ENCODE peak calls at places on chromosomes 12 and 14, in eight cellular contexts. Z is thoracic aorta; G is stomach; L is CD8-positive, alpha-beta T cell; K is lung; Y is heart left ventricle; D is heart right ventricle; O is PC-3. X is an unnamed sample. For H3K4me1, the result is how much of the 10 kb centered on the place peaks cover.

GRCh38 chr14:54342806-54343205 is 54.0 kb upstream of the CDKN3 start:
- DNase-seq in Z (no peak), G (no peak), L (no peak), K (no peak), Y (no peak), D (no peak), O (no peak), X (no peak)

GRCh38 chr14:104085889-104086201 is 345 bp downstream of the ASPG start:
- DNase-seq in Z (no peak), G (no peak), L (no peak), K (no peak), Y (no peak), D (no peak), O (no peak), X (no peak)

GRCh38 chr14:87013583-87013982 is 979.4 kb downstream of the GALC start:
- DNase-seq in Z (no peak), G (no peak), L (no peak), K (no peak), Y (no peak), D (no peak), O (peak), X (no peak)

GRCh38 chr12:4174417-4174816 is 99.1 kb upstream of the CCND2 start:
- DNase-seq in Z (no peak), G (no peak), L (no peak), K (no peak), Y (no peak), D (no peak), O (no peak), X (no peak)

GRCh38 chr12:44154128-44154527 is 318.2 kb downstream of the TMEM117 start:
- DNase-seq in Z (no peak), G (no peak), L (no peak), K (no peak), Y (no peak), D (no peak), O (no peak), X (no peak)

GRCh38 chr12:120994589-120995337 is 16.4 kb downstream of the HNF1A start:
- DNase-seq in Z (no peak), G (no peak), L (no peak), K (no peak), Y (no peak), D (no peak), O (peak), X (no peak)

GRCh38 chr12:47651368-47652254 is 54.2 kb downstream of the RPAP3 start:
- DNase-seq in Z (no peak), G (peak), L (peak), K (peak), Y (peak), D (peak), O (peak), X (peak)

GRCh38 chr12:107109726-107110518 is 16.6 kb upstream of the CRY1 start:
- DNase-seq in Z (no peak), G (no peak), L (no peak), K (no peak), Y (no peak), D (no peak), O (no peak), X (no peak)

GRCh38 chr14:69318901-69319475 is 59.0 kb downstream of the GALNT16 start:
- DNase-seq in Z (no peak), G (no peak), L (no peak), K (no peak), Y (no peak), D (no peak), O (no peak), X (no peak)

GRCh38 chr14:69769623-69770022 is 2.7 kb downstream of the SRSF5 start:
- DNase-seq in Z (no peak), G (no peak), L (no peak), K (no peak), Y (no peak), D (no peak), O (no peak), X (peak)

GRCh38 chr14:76376001-76376404 is at the start of gene ESRRB:
- DNase-seq in Z (no peak), G (no peak), L (no peak), K (no peak), Y (no peak), D (no peak), O (no peak), X (no peak)

GRCh38 chr14:32623300-32624093 is 294.4 kb downstream of the AKAP6 start:
- DNase-seq in Z (no peak), G (no peak), L (no peak), K (no peak), Y (peak), D (no peak), O (peak), X (no peak)

GRCh38 chr12:52602552-52602951 is 1.3 kb upstream of the KRT72 start:
- DNase-seq in Z (no peak), G (no peak), L (peak), K (no peak), Y (no peak), D (no peak), O (no peak), X (no peak)

GRCh38 chr12:120820885-120821510 is 83.2 kb downstream of the SPPL3 start:
- DNase-seq in Z (no peak), G (no peak), L (peak), K (no peak), Y (no peak), D (no peak), O (no peak), X (no peak)

GRCh38 chr14:92254786-92255185 is 68.2 kb upstream of the SLC24A4 start:
- DNase-seq in Z (no peak), G (no peak), L (no peak), K (no peak), Y (peak), D (peak), O (no peak), X (no peak)

GRCh38 chr14:92259613-92260357 is 63.2 kb upstream of the SLC24A4 start:
- DNase-seq in Z (no peak), G (no peak), L (no peak), K (no peak), Y (no peak), D (no peak), O (no peak), X (peak)

GRCh38 chr14:92253381-92253894 is 69.5 kb upstream of the SLC24A4 start:
- DNase-seq in Z (no peak), G (no peak), L (no peak), K (no peak), Y (no peak), D (no peak), O (no peak), X (peak)

GRCh38 chr14:92263681-92264080 is 59.3 kb upstream of the SLC24A4 start:
- DNase-seq in Z (no peak), G (no peak), L (no peak), K (no peak), Y (no peak), D (no peak), O (peak), X (no peak)

GRCh38 chr14:92258934-92259333 is 64.0 kb upstream of the SLC24A4 start:
- DNase-seq in Z (no peak), G (no peak), L (no peak), K (no peak), Y (no peak), D (no peak), O (no peak), X (no peak)
- H3K4me1 ChIP-seq in Z (under half), G (under half), L (under half), K (under half), Y (under half), D (under half), O (under half), X (under half)

GRCh38 chr14:28767239-28767850 is 758 bp downstream of the FOXG1 start:
- DNase-seq in Z (no peak), G (no peak), L (no peak), K (no peak), Y (no peak), D (no peak), O (no peak), X (no peak)
- H3K4me3 ChIP-seq in Z (no peak), G (no peak), L (no peak), K (no peak), Y (no peak), D (no peak), O (no peak), X (no peak)

GRCh38 chr12:72560370-72560769 is 288.2 kb downstream of the TRHDE start:
- DNase-seq in Z (no peak), G (no peak), L (no peak), K (no peak), Y (no peak), D (no peak), O (no peak), X (no peak)
- TF ChIP-seq CTCF in Z (no peak), G (no peak), L (no peak), K (no peak), Y (no peak), D (no peak), O (peak), X (no peak)

GRCh38 chr12:6382371-6382770 is 1.6 kb upstream of the LTBR start:
- DNase-seq in Z (no peak), G (no peak), L (no peak), K (no peak), Y (no peak), D (no peak), O (no peak), X (no peak)
- H3K4me1 ChIP-seq in Z (under half), G (half or more), L (under half), K (under half), Y (under half), D (half or more), O (under half), X (under half)

DNA sequence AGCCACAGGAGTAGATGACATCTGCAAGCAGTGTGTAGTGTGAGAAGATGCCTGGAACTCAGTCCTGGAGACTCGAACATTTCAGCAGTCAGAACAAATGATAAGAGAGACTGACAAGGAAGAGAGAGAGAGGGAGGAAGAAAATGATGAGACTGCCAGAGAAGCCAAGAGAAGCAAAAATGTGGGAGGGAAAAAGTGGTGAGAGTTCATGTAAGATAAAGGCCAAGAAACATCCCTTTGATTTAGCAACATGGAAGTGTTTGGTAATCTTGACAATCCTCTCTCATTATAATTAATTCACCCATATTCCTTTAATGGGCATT is 42.6 kb downstream of the LIMA1 start:
- DNase-seq in Z (no peak), G (no peak), L (no peak), K (no peak), Y (no peak), D (no peak), O (no peak), X (no peak)
- H3K4me3 ChIP-seq in Z (no peak), G (no peak), L (no peak), K (no peak), Y (no peak), D (no peak), O (peak), X (no peak)

DNA sequence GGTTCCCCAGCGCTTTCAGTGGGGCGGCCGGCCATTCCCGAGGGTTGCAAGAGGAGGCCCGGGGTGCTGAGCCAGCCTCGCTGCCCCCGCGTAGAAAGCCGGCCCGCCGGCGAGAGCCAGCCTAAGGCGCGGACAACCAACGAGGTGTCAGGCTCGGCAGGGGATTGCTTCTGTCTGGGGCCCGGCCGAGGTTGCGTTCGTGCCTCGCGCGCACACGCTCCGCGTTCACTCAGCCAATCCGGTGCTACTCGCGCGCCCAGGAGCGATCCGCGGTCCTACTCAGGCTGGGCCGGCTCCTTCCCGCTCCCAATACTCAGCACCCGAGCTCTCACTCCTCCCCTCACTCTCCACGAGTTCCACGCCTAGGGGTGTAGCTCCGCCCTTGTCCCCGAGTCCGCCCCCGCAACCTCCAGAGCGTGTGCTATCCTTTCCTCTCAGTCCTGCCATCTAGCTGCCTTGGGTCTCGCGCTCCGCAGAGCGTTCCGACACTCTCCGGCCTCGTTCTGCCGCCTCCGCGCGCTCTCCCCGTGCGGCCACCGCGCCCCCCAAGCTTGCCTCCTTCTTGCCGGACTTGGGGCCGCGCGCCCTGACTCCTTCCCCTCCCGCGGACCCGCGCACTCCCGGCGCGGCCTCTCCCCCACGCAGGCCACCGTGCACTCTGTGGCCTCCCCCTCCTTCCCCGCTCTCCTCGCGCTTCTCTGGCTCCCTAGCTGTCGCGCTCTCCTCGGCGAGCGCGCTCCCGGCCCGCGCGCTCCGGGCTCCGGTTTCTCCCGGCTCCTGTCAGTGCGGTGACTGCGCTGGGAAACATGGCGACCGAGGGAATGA is at the start of gene GPHN:
- DNase-seq in Z (peak), G (peak), L (peak), K (peak), Y (peak), D (peak), O (peak), X (peak)
- TF ChIP-seq CTCF in Z (no peak), G (peak), L (no peak), K (no peak), Y (peak), D (peak), O (no peak), X (no peak)

GRCh38 chr12:106108187-106108816 is 30.5 kb downstream of the NUAK1 start:
- DNase-seq in Z (no peak), G (no peak), L (no peak), K (no peak), Y (peak), D (no peak), O (no peak), X (no peak)
- H3K4me1 ChIP-seq in Z (half or more), G (half or more), L (under half), K (under half), Y (half or more), D (half or more), O (under half), X (under half)

DNA sequence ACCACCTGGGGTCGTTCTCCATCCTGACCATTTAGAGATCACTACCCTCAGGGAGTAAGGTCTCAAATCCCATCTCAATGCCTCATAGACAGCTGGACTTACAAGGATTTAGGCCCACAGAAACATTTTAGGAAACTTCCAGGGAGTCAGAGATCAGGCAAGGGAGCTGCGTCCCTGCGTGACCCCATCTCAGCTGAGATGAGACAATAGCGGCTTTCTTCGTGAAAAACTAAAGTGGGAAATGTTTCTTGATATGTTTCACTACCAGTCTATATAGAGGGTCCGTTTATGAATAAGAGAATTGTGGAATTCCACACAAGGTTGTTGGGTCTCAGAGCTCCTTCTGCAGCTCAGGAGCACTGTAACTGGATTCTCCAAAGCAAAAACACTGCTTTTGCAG is 105.1 kb downstream of the VCPKMT start:
- DNase-seq in Z (no peak), G (no peak), L (no peak), K (no peak), Y (no peak), D (no peak), O (no peak), X (no peak)
- H3K4me3 ChIP-seq in Z (no peak), G (no peak), L (no peak), K (no peak), Y (no peak), D (no peak), O (no peak), X (no peak)

GRCh38 chr12:92242917-92243316 is 97.3 kb upstream of the BTG1 start:
- DNase-seq in Z (no peak), G (no peak), L (no peak), K (no peak), Y (no peak), D (no peak), O (no peak), X (no peak)

GRCh38 chr12:92248977-92249376 is 103.3 kb upstream of the BTG1 start:
- DNase-seq in Z (no peak), G (no peak), L (no peak), K (no peak), Y (no peak), D (no peak), O (no peak), X (no peak)

GRCh38 chr12:92244036-92244435 is 98.4 kb upstream of the BTG1 start:
- DNase-seq in Z (no peak), G (no peak), L (no peak), K (no peak), Y (no peak), D (no peak), O (no peak), X (peak)
- TF ChIP-seq CTCF in Z (no peak), G (no peak), L (no peak), K (peak), Y (peak), D (peak), O (no peak), X (peak)

GRCh38 chr12:51323317-51323960 is 535 bp downstream of the BIN2 start:
- DNase-seq in Z (no peak), G (no peak), L (peak), K (no peak), Y (no peak), D (no peak), O (no peak), X (no peak)

GRCh38 chr12:51320695-51321320 is 3.2 kb downstream of the BIN2 start:
- DNase-seq in Z (no peak), G (no peak), L (peak), K (no peak), Y (no peak), D (no peak), O (no peak), X (no peak)

GRCh38 chr12:51323966-51324895 is at the start of gene BIN2:
- DNase-seq in Z (no peak), G (peak), L (peak), K (peak), Y (peak), D (peak), O (no peak), X (peak)

GRCh38 chr12:51321882-51322281 is 2.1 kb downstream of the BIN2 start:
- DNase-seq in Z (no peak), G (no peak), L (no peak), K (no peak), Y (no peak), D (no peak), O (peak), X (no peak)

DNA sequence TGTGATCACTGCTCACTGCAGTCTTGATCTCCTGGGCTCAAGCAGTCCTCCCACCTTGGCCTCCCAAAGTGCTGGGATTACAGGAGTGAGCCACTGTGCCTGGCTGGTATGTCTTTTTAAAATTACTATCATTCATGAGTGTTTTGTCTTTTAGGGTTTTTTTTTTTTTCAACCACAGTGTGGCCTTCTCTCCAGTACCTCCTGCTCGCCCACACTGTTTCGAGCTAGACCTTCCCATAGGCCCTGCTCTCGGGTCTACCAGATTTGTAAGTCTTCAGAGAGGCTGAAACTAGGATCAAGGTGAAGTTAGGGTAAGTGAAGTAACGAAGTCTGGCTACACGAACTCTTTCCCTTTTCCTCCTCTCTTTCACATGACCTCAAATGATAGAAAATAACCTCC is 1.5 kb downstream of the BIN2 start:
- DNase-seq in Z (no peak), G (no peak), L (no peak), K (no peak), Y (no peak), D (no peak), O (no peak), X (no peak)
- H3K4me1 ChIP-seq in Z (under half), G (half or more), L (half or more), K (under half), Y (under half), D (under half), O (under half), X (under half)

X was measured in adrenal gland.